ENCODE peak calls at places on chromosomes 6 and 20, in six cellular contexts. One of them, this sample, is unnamed.

GRCh38 chr6:158460602-158461092 is 99.2 kb upstream of the TMEM181 start:
- DNase-seq in PC-9: no peak
- DNase-seq in neuronal stem cell: no peak
- DNase-seq in astrocyte: peak
- DNase-seq in fibroblast of lung: peak
- DNase-seq in neural progenitor cell: no peak
- DNase-seq in this sample: no peak

GRCh38 chr6:111410371-111410770 is 72.6 kb downstream of the REV3L start:
- DNase-seq in astrocyte: no peak
- DNase-seq in PC-9: no peak
- DNase-seq in neural progenitor cell: no peak
- DNase-seq in fibroblast of lung: no peak
- DNase-seq in neuronal stem cell: no peak
- DNase-seq in this sample: no peak

GRCh38 chr6:105278813-105279212 is 99.0 kb upstream of the POPDC3 start:
- DNase-seq in PC-9: peak
- DNase-seq in fibroblast of lung: no peak
- DNase-seq in neuronal stem cell: no peak
- DNase-seq in neural progenitor cell: no peak
- DNase-seq in astrocyte: no peak
- DNase-seq in this sample: no peak

GRCh38 chr6:19342616-19343015 is 494.6 kb upstream of the ID4 start:
- DNase-seq in astrocyte: peak
- DNase-seq in neural progenitor cell: no peak
- DNase-seq in PC-9: no peak
- DNase-seq in fibroblast of lung: peak
- DNase-seq in neuronal stem cell: no peak
- DNase-seq in this sample: no peak

GRCh38 chr6:111978826-111979225 is 75.1 kb upstream of the CCN6 start:
- DNase-seq in astrocyte: no peak
- DNase-seq in neural progenitor cell: no peak
- DNase-seq in PC-9: no peak
- DNase-seq in fibroblast of lung: peak
- DNase-seq in neuronal stem cell: no peak
- DNase-seq in this sample: no peak

GRCh38 chr20:37911838-37912273 is 8.9 kb downstream of the VSTM2L start:
- DNase-seq in PC-9: no peak
- DNase-seq in fibroblast of lung: peak
- DNase-seq in astrocyte: peak
- DNase-seq in neural progenitor cell: peak
- DNase-seq in neuronal stem cell: no peak
- DNase-seq in this sample: no peak

GRCh38 chr20:13526551-13526950 is 112.2 kb downstream of the TASP1 start:
- DNase-seq in astrocyte: no peak
- DNase-seq in neuronal stem cell: no peak
- DNase-seq in neural progenitor cell: no peak
- DNase-seq in fibroblast of lung: no peak
- DNase-seq in PC-9: no peak
- DNase-seq in this sample: no peak

GRCh38 chr6:169794317-169795055 is 43.1 kb downstream of the ERMARD start:
- DNase-seq in neural progenitor cell: no peak
- DNase-seq in fibroblast of lung: no peak
- DNase-seq in astrocyte: no peak
- DNase-seq in PC-9: no peak
- DNase-seq in neuronal stem cell: no peak
- DNase-seq in this sample: no peak

GRCh38 chr6:152680879-152681517 is 16.7 kb upstream of the MYCT1 start:
- DNase-seq in astrocyte: no peak
- DNase-seq in neural progenitor cell: no peak
- DNase-seq in neuronal stem cell: no peak
- DNase-seq in PC-9: no peak
- DNase-seq in fibroblast of lung: no peak
- DNase-seq in this sample: no peak

GRCh38 chr6:38116248-38116647 is 296.7 kb downstream of the ZFAND3 start:
- DNase-seq in fibroblast of lung: no peak
- DNase-seq in neuronal stem cell: no peak
- DNase-seq in astrocyte: no peak
- DNase-seq in neural progenitor cell: no peak
- DNase-seq in PC-9: no peak
- DNase-seq in this sample: no peak

GRCh38 chr6:46015119-46015968 is at the start of gene CLIC5:
- DNase-seq in PC-9: no peak
- DNase-seq in neural progenitor cell: peak
- DNase-seq in neuronal stem cell: no peak
- DNase-seq in fibroblast of lung: no peak
- DNase-seq in astrocyte: no peak
- DNase-seq in this sample: peak

GRCh38 chr20:52859156-52859887 is 112.8 kb upstream of the TSHZ2 start:
- DNase-seq in PC-9: no peak
- DNase-seq in astrocyte: peak
- DNase-seq in neural progenitor cell: peak
- DNase-seq in fibroblast of lung: peak
- DNase-seq in neuronal stem cell: no peak
- DNase-seq in this sample: no peak

GRCh38 chr6:100479180-100480035 is 14.7 kb upstream of the SIM1 start:
- DNase-seq in astrocyte: no peak
- DNase-seq in neuronal stem cell: peak
- DNase-seq in fibroblast of lung: no peak
- DNase-seq in neural progenitor cell: peak
- DNase-seq in PC-9: no peak
- DNase-seq in this sample: peak

GRCh38 chr20:56986931-56987720 is 279.3 kb downstream of the BMP7 start:
- DNase-seq in neural progenitor cell: no peak
- DNase-seq in neuronal stem cell: no peak
- DNase-seq in PC-9: peak
- DNase-seq in fibroblast of lung: no peak
- DNase-seq in astrocyte: no peak
- DNase-seq in this sample: no peak

GRCh38 chr6:114286211-114286610 is 56.6 kb downstream of the HS3ST5 start:
- DNase-seq in neural progenitor cell: no peak
- DNase-seq in astrocyte: no peak
- DNase-seq in PC-9: no peak
- DNase-seq in fibroblast of lung: no peak
- DNase-seq in neuronal stem cell: no peak
- DNase-seq in this sample: no peak

GRCh38 chr20:53662595-53662994 is 69.0 kb upstream of the ZNF217 start:
- DNase-seq in neural progenitor cell: no peak
- DNase-seq in PC-9: no peak
- DNase-seq in astrocyte: no peak
- DNase-seq in fibroblast of lung: no peak
- DNase-seq in neuronal stem cell: no peak
- DNase-seq in this sample: no peak

GRCh38 chr6:74899416-74899815 is 306.4 kb downstream of the COL12A1 start:
- DNase-seq in astrocyte: peak
- DNase-seq in PC-9: peak
- DNase-seq in fibroblast of lung: peak
- DNase-seq in neural progenitor cell: no peak
- DNase-seq in neuronal stem cell: no peak
- DNase-seq in this sample: no peak

GRCh38 chr6:110287462-110288341 is 70.4 kb downstream of the METTL24 start:
- DNase-seq in neural progenitor cell: no peak
- DNase-seq in PC-9: no peak
- DNase-seq in astrocyte: no peak
- DNase-seq in fibroblast of lung: no peak
- DNase-seq in neuronal stem cell: no peak
- DNase-seq in this sample: no peak

GRCh38 chr6:151757506-151757955 is 50.0 kb upstream of the ESR1 start:
- DNase-seq in neuronal stem cell: no peak
- DNase-seq in fibroblast of lung: no peak
- DNase-seq in PC-9: no peak
- DNase-seq in astrocyte: no peak
- DNase-seq in neural progenitor cell: no peak
- DNase-seq in this sample: peak

GRCh38 chr6:169904051-169904922 is 152.9 kb downstream of the ERMARD start:
- DNase-seq in astrocyte: no peak
- DNase-seq in neuronal stem cell: no peak
- DNase-seq in neural progenitor cell: no peak
- DNase-seq in PC-9: no peak
- DNase-seq in fibroblast of lung: no peak
- DNase-seq in this sample: no peak

DNA sequence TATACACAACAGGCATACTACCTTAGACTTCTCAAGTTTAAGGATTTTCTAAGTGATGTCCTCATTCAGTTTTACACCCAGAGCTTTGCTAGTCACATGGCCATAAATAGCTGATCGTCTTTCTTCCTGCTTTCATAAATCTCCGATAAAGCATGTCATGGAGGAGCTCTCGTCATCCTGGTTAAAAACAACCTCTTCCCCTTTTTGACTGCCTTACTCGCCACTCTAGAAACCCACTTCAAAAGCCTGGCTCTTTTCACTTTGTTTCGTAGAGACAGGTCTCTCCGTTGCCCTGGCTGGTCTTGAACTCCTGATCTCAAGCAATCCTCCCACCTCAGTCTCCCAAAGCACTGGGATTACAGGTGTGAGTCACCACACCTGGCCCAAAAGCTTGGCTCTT is 67.0 kb upstream of the SMIM29 start:
- DNase-seq in fibroblast of lung: no peak
- DNase-seq in neuronal stem cell: no peak
- DNase-seq in PC-9: no peak
- DNase-seq in neural progenitor cell: no peak
- DNase-seq in astrocyte: no peak
- DNase-seq in this sample: peak
- H3K27ac ChIP-seq in fibroblast of lung: no peak
- H3K27ac ChIP-seq in neuronal stem cell: no peak
- H3K27ac ChIP-seq in PC-9: no peak
- H3K27ac ChIP-seq in neural progenitor cell: no peak
- H3K27ac ChIP-seq in astrocyte: no peak
- H3K27ac ChIP-seq in this sample: peak

DNA sequence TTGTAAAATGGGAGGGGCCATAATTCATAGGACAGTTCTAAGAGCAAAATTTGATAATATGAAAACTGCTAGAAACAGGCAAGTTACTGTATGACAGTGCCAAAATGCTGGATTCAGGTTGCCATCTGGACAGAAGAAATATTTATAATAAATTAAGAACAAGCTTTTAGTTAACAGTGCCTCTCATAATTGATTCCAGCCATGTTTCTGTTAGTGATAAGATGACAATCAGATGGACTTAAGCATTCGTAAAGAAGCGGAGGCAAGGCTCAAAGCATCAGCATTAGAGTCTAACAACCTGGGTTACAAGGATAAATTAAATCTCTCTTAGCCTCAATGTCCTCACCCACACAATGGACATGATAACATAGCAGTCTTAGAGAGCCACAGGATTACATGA is 61.0 kb downstream of the SESN1 start:
- DNase-seq in astrocyte: no peak
- DNase-seq in neuronal stem cell: no peak
- DNase-seq in fibroblast of lung: no peak
- DNase-seq in neural progenitor cell: no peak
- DNase-seq in PC-9: no peak
- DNase-seq in this sample: no peak
- H2AFZ ChIP-seq in astrocyte: no peak
- H2AFZ ChIP-seq in neuronal stem cell: no peak
- H2AFZ ChIP-seq in fibroblast of lung: no peak
- H2AFZ ChIP-seq in neural progenitor cell: no peak
- H2AFZ ChIP-seq in PC-9: no peak
- H2AFZ ChIP-seq in this sample: no peak

GRCh38 chr20:44073011-44073674 is 113.8 kb downstream of the JPH2 start:
- DNase-seq in neuronal stem cell: no peak
- DNase-seq in neural progenitor cell: no peak
- DNase-seq in fibroblast of lung: no peak
- DNase-seq in astrocyte: no peak
- DNase-seq in PC-9: no peak
- DNase-seq in this sample: no peak

GRCh38 chr20:44071526-44072111 is 115.4 kb downstream of the JPH2 start:
- DNase-seq in fibroblast of lung: no peak
- DNase-seq in PC-9: no peak
- DNase-seq in neural progenitor cell: no peak
- DNase-seq in astrocyte: no peak
- DNase-seq in neuronal stem cell: no peak
- DNase-seq in this sample: no peak

GRCh38 chr20:44073675-44074071 is 113.3 kb downstream of the JPH2 start:
- DNase-seq in astrocyte: no peak
- DNase-seq in PC-9: no peak
- DNase-seq in fibroblast of lung: no peak
- DNase-seq in neural progenitor cell: no peak
- DNase-seq in neuronal stem cell: no peak
- DNase-seq in this sample: no peak

GRCh38 chr20:44071057-44071456 is 115.9 kb downstream of the JPH2 start:
- DNase-seq in astrocyte: no peak
- DNase-seq in PC-9: no peak
- DNase-seq in neural progenitor cell: no peak
- DNase-seq in neuronal stem cell: no peak
- DNase-seq in fibroblast of lung: no peak
- DNase-seq in this sample: no peak

GRCh38 chr20:44072381-44072780 is 114.6 kb downstream of the JPH2 start:
- DNase-seq in astrocyte: no peak
- DNase-seq in PC-9: no peak
- DNase-seq in neuronal stem cell: no peak
- DNase-seq in fibroblast of lung: no peak
- DNase-seq in neural progenitor cell: no peak
- DNase-seq in this sample: no peak
- H3K4me2 ChIP-seq in astrocyte: no peak
- H3K4me2 ChIP-seq in PC-9: no peak
- H3K4me2 ChIP-seq in neuronal stem cell: no peak
- H3K4me2 ChIP-seq in fibroblast of lung: no peak
- H3K4me2 ChIP-seq in neural progenitor cell: no peak
- H3K4me2 ChIP-seq in this sample: no peak

DNA sequence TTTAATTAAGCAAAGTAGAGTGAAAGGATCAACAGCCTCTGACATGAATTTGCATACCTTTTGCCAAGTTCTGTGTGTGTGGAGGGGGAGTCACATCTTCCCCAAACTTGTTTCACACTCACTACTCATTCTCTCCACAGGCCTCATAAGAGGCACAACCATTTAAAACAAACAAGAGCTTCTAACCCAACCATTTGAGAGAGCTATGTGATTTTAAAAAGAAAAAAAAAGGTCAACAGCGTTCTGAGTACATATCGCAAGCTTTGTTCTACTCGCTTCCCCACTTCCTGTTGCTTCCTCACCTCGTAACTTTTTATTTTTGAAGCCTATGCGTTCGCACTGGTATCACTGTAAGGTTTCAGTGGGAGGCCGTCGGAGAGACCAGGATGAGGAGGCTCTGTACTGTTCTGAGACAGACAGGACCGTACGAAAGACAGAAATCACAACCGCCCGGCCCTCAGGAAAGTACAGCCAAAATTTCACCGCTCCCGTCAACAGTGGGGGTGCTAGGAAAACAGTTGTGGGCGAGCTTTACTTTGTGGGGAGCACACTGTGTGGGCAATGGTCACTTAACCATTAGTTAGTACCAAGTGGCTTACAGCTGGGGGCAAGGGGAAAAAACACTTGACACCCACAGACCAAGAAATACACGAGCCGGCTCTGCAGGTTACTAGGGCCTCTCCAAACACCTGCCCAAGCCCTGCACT is 61.3 kb downstream of the TRERF1 start:
- DNase-seq in neural progenitor cell: no peak
- DNase-seq in astrocyte: no peak
- DNase-seq in PC-9: no peak
- DNase-seq in fibroblast of lung: no peak
- DNase-seq in neuronal stem cell: no peak
- DNase-seq in this sample: no peak
- H3K27ac ChIP-seq in neural progenitor cell: peak
- H3K27ac ChIP-seq in astrocyte: no peak
- H3K27ac ChIP-seq in PC-9: no peak
- H3K27ac ChIP-seq in fibroblast of lung: no peak
- H3K27ac ChIP-seq in neuronal stem cell: no peak
- H3K27ac ChIP-seq in this sample: no peak